ENCODE peak calls at places on chromosomes 1 and 21, in nine cellular contexts. B is fibroblast of the aortic adventitia, C is esophagus muscularis mucosa, F is A673, L is aorta, Z is AG04450, N is left ventricle myocardium inferior, W is tibial artery, S is lower lobe of right lung. J is an unnamed sample.

GRCh38 chr1:66686406-66686805 is 65.9 kb upstream of the DYNLT5 start:
- DNase-seq in B (no peak), C (no peak), F (no peak), L (no peak), Z (no peak), N (no peak), W (no peak), S (no peak), J (no peak)

GRCh38 chr1:230155021-230155420 is 88.0 kb downstream of the GALNT2 start:
- DNase-seq in B (no peak), C (no peak), F (no peak), L (no peak), Z (no peak), N (no peak), W (no peak), S (no peak), J (no peak)

GRCh38 chr1:58754056-58754613 is 29.7 kb downstream of the JUN start:
- DNase-seq in B (no peak), C (no peak), F (no peak), L (no peak), Z (no peak), N (no peak), W (no peak), S (no peak), J (no peak)

GRCh38 chr1:89605692-89606091 is 27.2 kb upstream of the LRRC8C start:
- DNase-seq in B (peak; percentile 52), C (no peak), F (no peak), L (no peak), Z (no peak), N (no peak), W (no peak), S (no peak), J (peak; percentile 80)

GRCh38 chr1:40594187-40594531 is 62.7 kb downstream of the ZNF684 start:
- DNase-seq in B (no peak), C (no peak), F (no peak), L (no peak), Z (no peak), N (no peak), W (no peak), S (no peak), J (no peak)

GRCh38 chr1:162003825-162004205 is 19.9 kb downstream of the OLFML2B start:
- DNase-seq in B (peak; percentile 61), C (no peak), F (no peak), L (no peak), Z (peak; percentile 61), N (no peak), W (peak; percentile 78), S (no peak), J (peak; percentile 40)

GRCh38 chr21:45302082-45303061 is 14.7 kb upstream of the POFUT2 start:
- DNase-seq in B (no peak), C (no peak), F (no peak), L (peak; percentile 90), Z (no peak), N (peak; percentile 85), W (peak; percentile 77), S (peak; percentile 64), J (peak; percentile 70)

GRCh38 chr1:110249256-110249655 is 39.1 kb downstream of the KCNC4 start:
- DNase-seq in B (no peak), C (no peak), F (no peak), L (peak; percentile 24), Z (no peak), N (no peak), W (peak; percentile 12), S (no peak), J (no peak)

GRCh38 chr1:227845115-227845389 is 29.6 kb downstream of the PRSS38 start:
- DNase-seq in B (no peak), C (no peak), F (no peak), L (no peak), Z (no peak), N (no peak), W (no peak), S (no peak), J (no peak)

GRCh38 chr1:30804822-30805221 is 47.2 kb upstream of the LAPTM5 start:
- DNase-seq in B (no peak), C (no peak), F (peak; percentile 32), L (no peak), Z (no peak), N (no peak), W (no peak), S (no peak), J (no peak)

GRCh38 chr1:64474133-64474532 is 4.2 kb downstream of the CACHD1 start:
- DNase-seq in B (no peak), C (peak; percentile 62), F (no peak), L (no peak), Z (no peak), N (no peak), W (no peak), S (no peak), J (no peak)

GRCh38 chr1:150577557-150578277 is 1.7 kb downstream of the MCL1 start:
- DNase-seq in B (peak; percentile 68), C (no peak), F (peak; percentile 46), L (no peak), Z (no peak), N (no peak), W (no peak), S (no peak), J (peak; percentile 70)

GRCh38 chr1:69568435-69569280 is 936 bp downstream of the LRRC7 start:
- DNase-seq in B (no peak), C (no peak), F (no peak), L (no peak), Z (no peak), N (no peak), W (peak; percentile 45), S (no peak), J (no peak)

GRCh38 chr1:69567847-69568434 is at the start of gene LRRC7:
- DNase-seq in B (no peak), C (no peak), F (peak; percentile 38), L (peak; percentile 75), Z (no peak), N (peak; percentile 15), W (peak; percentile 60), S (no peak), J (no peak)

GRCh38 chr1:69569983-69570755 is 2.4 kb downstream of the LRRC7 start:
- DNase-seq in B (no peak), C (no peak), F (no peak), L (no peak), Z (no peak), N (no peak), W (no peak), S (no peak), J (peak; percentile 29)

GRCh38 chr1:69572921-69573320 is 5.2 kb downstream of the LRRC7 start:
- DNase-seq in B (no peak), C (no peak), F (no peak), L (no peak), Z (no peak), N (no peak), W (no peak), S (no peak), J (no peak)

GRCh38 chr1:69569281-69569970 is 1.7 kb downstream of the LRRC7 start:
- DNase-seq in B (no peak), C (no peak), F (no peak), L (no peak), Z (no peak), N (no peak), W (no peak), S (no peak), J (no peak)
- H3K4me3 ChIP-seq in B (no peak overlapping the region), C (peak overlapping the region; percentile 61), F (no peak overlapping the region), L (no peak overlapping the region), Z (no peak overlapping the region), N (peak overlapping the region; percentile 70), W (peak overlapping the region; percentile 60), S (no peak overlapping the region), J (no peak overlapping the region)

DNA sequence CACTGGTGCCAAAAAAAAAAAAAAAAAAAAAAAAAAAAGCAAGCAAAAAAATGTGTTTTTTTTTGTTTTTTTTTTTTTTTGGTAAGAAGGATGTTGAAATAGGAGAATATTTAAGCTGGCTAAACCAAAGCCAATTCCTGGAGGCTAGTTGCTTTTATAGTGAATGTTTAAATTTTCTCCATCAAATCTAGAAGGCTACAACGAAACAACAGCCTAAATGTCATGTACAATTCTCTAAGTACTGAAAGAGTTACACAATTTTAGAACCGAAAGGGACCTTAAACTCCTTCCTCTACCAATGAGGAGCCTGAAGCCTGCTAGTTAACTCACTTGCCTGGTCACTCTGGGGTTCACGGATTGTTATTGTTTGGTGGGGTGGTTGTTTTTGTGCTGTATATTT is 3.5 kb downstream of the WLS start:
- DNase-seq in B (peak; percentile 74), C (no peak), F (no peak), L (no peak), Z (no peak), N (no peak), W (no peak), S (no peak), J (peak; percentile 46)
- H3K4me3 ChIP-seq in B (peak overlapping the region; percentile 52), C (peak overlapping the region; percentile 80), F (no peak overlapping the region), L (peak overlapping the region; percentile 16), Z (peak overlapping the region; percentile 76), N (peak overlapping the region; percentile 78), W (no peak overlapping the region), S (no peak overlapping the region), J (peak overlapping the region; percentile 95)

GRCh38 chr1:201754353-201754752 is 74.6 kb upstream of the IPO9 start:
- DNase-seq in B (peak; percentile 65), C (no peak), F (no peak), L (no peak), Z (no peak), N (no peak), W (no peak), S (no peak), J (peak; percentile 91)
- H3K4me3 ChIP-seq in B (no peak overlapping the region), C (no peak overlapping the region), F (no peak overlapping the region), L (no peak overlapping the region), Z (no peak overlapping the region), N (peak overlapping the region; percentile 13), W (no peak overlapping the region), S (no peak overlapping the region), J (no peak overlapping the region)

GRCh38 chr1:12124693-12125421 is 41.9 kb upstream of the TNFRSF1B start:
- DNase-seq in B (peak; percentile 87), C (peak; percentile 95), F (peak; percentile 72), L (peak; percentile 90), Z (peak; percentile 46), N (peak; percentile 73), W (peak; percentile 83), S (peak; percentile 85), J (peak; percentile 85)

GRCh38 chr1:12125422-12126355 is 41.1 kb upstream of the TNFRSF1B start:
- DNase-seq in B (peak; percentile 29), C (no peak), F (no peak), L (no peak), Z (no peak), N (no peak), W (peak; percentile 64), S (peak; percentile 61), J (no peak)

GRCh38 chr1:12128120-12128519 is 38.7 kb upstream of the TNFRSF1B start:
- DNase-seq in B (no peak), C (no peak), F (no peak), L (no peak), Z (no peak), N (no peak), W (peak; percentile 64), S (no peak), J (no peak)

GRCh38 chr1:12127206-12127810 is 39.5 kb upstream of the TNFRSF1B start:
- DNase-seq in B (no peak), C (no peak), F (no peak), L (no peak), Z (no peak), N (no peak), W (no peak), S (no peak), J (no peak)

DNA sequence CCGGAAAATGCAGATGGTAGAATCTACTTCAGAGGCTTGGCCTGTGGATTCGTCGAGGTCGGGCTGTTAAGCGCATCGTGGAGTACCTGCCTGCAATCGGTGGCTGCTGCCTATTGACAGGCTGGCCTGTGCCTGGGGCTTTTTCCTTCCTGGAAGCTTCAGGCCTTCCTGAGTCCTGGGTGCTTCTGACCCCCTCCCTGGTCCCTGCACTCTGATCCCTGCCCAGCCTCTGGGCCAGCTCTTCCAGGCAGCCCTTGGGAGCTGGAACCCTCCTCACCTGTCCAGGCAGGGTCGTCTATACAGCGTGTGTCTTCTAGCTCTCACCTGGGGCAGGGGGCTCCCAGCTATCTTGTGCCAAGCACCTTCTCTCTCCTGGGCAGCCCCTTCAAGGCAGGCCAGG is 40.0 kb upstream of the TNFRSF1B start:
- DNase-seq in B (no peak), C (no peak), F (no peak), L (no peak), Z (no peak), N (no peak), W (no peak), S (no peak), J (no peak)
- H3K4me3 ChIP-seq in B (no peak overlapping the region), C (no peak overlapping the region), F (no peak overlapping the region), L (no peak overlapping the region), Z (no peak overlapping the region), N (no peak overlapping the region), W (no peak overlapping the region), S (peak overlapping the region; percentile 28), J (no peak overlapping the region)

J was measured in fibroblast of pulmonary artery.